ENCODE peak calls at places on chromosomes 3 and 15, in seven cellular contexts. One of them, this sample, is unnamed.

GRCh38 chr15:81480645-81481053 is 106.6 kb upstream of the TMC3 start:
- DNase-seq in H9: peak
- DNase-seq in left lung: no peak
- DNase-seq in K562: peak
- DNase-seq in pancreas: no peak
- DNase-seq in IMR-90: peak
- DNase-seq in transverse colon: no peak
- DNase-seq in this sample: peak

GRCh38 chr3:47781326-47781684 is 388 bp downstream of the SMARCC1 start:
- DNase-seq in H9: peak
- DNase-seq in left lung: peak
- DNase-seq in K562: peak
- DNase-seq in pancreas: peak
- DNase-seq in IMR-90: no peak
- DNase-seq in transverse colon: peak
- DNase-seq in this sample: peak

GRCh38 chr3:57838627-57839026 is 82.5 kb downstream of the SLMAP start:
- DNase-seq in H9: no peak
- DNase-seq in left lung: no peak
- DNase-seq in K562: no peak
- DNase-seq in pancreas: no peak
- DNase-seq in IMR-90: no peak
- DNase-seq in transverse colon: no peak
- DNase-seq in this sample: no peak

GRCh38 chr15:65829150-65829764 is 37.2 kb upstream of the DENND4A start:
- DNase-seq in H9: no peak
- DNase-seq in left lung: no peak
- DNase-seq in K562: peak
- DNase-seq in pancreas: no peak
- DNase-seq in IMR-90: peak
- DNase-seq in transverse colon: no peak
- DNase-seq in this sample: no peak

GRCh38 chr3:159829056-159829995 is 159.3 kb upstream of the IL12A start:
- DNase-seq in H9: no peak
- DNase-seq in left lung: peak
- DNase-seq in K562: no peak
- DNase-seq in pancreas: peak
- DNase-seq in IMR-90: peak
- DNase-seq in transverse colon: peak
- DNase-seq in this sample: no peak

GRCh38 chr3:130656627-130657026 is 90.0 kb downstream of the PIK3R4 start:
- DNase-seq in H9: no peak
- DNase-seq in left lung: no peak
- DNase-seq in K562: no peak
- DNase-seq in pancreas: peak
- DNase-seq in IMR-90: no peak
- DNase-seq in transverse colon: no peak
- DNase-seq in this sample: no peak

GRCh38 chr3:113495035-113495434 is 19.9 kb downstream of the SPICE1 start:
- DNase-seq in H9: no peak
- DNase-seq in left lung: no peak
- DNase-seq in K562: no peak
- DNase-seq in pancreas: no peak
- DNase-seq in IMR-90: peak
- DNase-seq in transverse colon: peak
- DNase-seq in this sample: no peak

GRCh38 chr15:78682013-78682651 is 41.1 kb upstream of the CHRNB4 start:
- DNase-seq in H9: no peak
- DNase-seq in left lung: no peak
- DNase-seq in K562: no peak
- DNase-seq in pancreas: no peak
- DNase-seq in IMR-90: no peak
- DNase-seq in transverse colon: no peak
- DNase-seq in this sample: no peak

GRCh38 chr3:98786364-98786930 is 23.3 kb downstream of the ST3GAL6 start:
- DNase-seq in H9: no peak
- DNase-seq in left lung: no peak
- DNase-seq in K562: no peak
- DNase-seq in pancreas: no peak
- DNase-seq in IMR-90: no peak
- DNase-seq in transverse colon: no peak
- DNase-seq in this sample: no peak

GRCh38 chr3:118755402-118755801 is 279.2 kb downstream of the IGSF11 start:
- DNase-seq in H9: no peak
- DNase-seq in left lung: no peak
- DNase-seq in K562: no peak
- DNase-seq in pancreas: no peak
- DNase-seq in IMR-90: no peak
- DNase-seq in transverse colon: no peak
- DNase-seq in this sample: no peak

GRCh38 chr15:74157868-74158827 is 15.4 kb upstream of the ISLR start:
- DNase-seq in H9: no peak
- DNase-seq in left lung: no peak
- DNase-seq in K562: no peak
- DNase-seq in pancreas: no peak
- DNase-seq in IMR-90: no peak
- DNase-seq in transverse colon: no peak
- DNase-seq in this sample: no peak

GRCh38 chr3:149448331-149448831 is 26.1 kb upstream of the TM4SF4 start:
- DNase-seq in H9: no peak
- DNase-seq in left lung: no peak
- DNase-seq in K562: no peak
- DNase-seq in pancreas: no peak
- DNase-seq in IMR-90: peak
- DNase-seq in transverse colon: no peak
- DNase-seq in this sample: no peak

GRCh38 chr3:58164916-58165821 is 45.6 kb downstream of the DNASE1L3 start:
- DNase-seq in H9: no peak
- DNase-seq in left lung: no peak
- DNase-seq in K562: no peak
- DNase-seq in pancreas: peak
- DNase-seq in IMR-90: no peak
- DNase-seq in transverse colon: no peak
- DNase-seq in this sample: peak

GRCh38 chr3:88019024-88019423 is 39.8 kb downstream of the CGGBP1 start:
- DNase-seq in H9: no peak
- DNase-seq in left lung: no peak
- DNase-seq in K562: no peak
- DNase-seq in pancreas: no peak
- DNase-seq in IMR-90: no peak
- DNase-seq in transverse colon: no peak
- DNase-seq in this sample: no peak

DNA sequence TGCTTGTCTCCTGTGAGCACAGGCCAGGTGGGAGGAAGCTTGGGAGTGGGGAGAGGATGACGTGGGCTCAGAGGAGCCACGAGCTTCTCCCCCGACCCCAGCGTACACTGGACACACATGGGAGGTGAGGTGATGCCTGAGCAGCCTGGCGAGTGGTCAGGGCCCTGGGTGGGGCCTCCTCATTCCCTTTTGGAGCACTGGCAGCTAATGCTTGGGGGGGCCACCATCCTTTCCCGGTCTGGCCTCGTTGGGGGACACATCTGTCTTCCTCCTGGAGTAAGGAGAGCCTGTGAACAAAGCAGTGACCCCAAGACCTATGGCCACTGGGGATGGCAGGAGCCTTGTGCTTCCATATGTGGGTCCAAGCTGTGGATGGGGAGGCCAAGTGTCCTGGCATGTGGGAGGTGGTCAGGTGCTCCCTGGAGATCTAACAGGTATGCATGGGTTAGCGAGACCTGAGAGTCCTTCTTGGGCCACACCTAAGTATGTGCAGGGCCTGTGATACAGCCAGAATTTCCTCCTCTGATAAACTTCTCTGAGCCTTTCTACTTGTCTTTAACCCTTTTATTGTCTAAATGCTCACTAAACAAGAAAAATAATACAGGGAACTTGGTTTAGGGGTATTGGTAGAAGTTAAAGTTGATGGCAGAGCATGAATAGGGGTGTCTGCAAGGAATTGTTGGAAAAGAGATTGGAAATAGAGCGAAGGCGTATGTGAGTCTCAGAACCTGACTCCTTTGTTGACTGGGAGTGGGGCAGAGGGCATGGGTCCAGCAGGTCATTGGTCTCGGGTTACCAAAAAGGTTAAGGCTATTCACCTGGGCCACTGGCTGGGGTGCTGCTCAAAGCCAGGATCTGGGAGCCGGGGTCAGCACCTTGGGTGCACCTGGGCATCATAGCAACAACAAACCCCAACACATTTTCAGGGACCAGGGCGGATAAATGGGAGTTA is 9.6 kb downstream of the KLF13 start:
- DNase-seq in H9: no peak
- DNase-seq in left lung: peak
- DNase-seq in K562: no peak
- DNase-seq in pancreas: peak
- DNase-seq in IMR-90: no peak
- DNase-seq in transverse colon: peak
- DNase-seq in this sample: peak
- H3K27ac ChIP-seq in H9: no peak
- H3K27ac ChIP-seq in left lung: peak
- H3K27ac ChIP-seq in K562: no peak
- H3K27ac ChIP-seq in pancreas: peak
- H3K27ac ChIP-seq in IMR-90: no peak
- H3K27ac ChIP-seq in transverse colon: peak
- H3K27ac ChIP-seq in this sample: peak

DNA sequence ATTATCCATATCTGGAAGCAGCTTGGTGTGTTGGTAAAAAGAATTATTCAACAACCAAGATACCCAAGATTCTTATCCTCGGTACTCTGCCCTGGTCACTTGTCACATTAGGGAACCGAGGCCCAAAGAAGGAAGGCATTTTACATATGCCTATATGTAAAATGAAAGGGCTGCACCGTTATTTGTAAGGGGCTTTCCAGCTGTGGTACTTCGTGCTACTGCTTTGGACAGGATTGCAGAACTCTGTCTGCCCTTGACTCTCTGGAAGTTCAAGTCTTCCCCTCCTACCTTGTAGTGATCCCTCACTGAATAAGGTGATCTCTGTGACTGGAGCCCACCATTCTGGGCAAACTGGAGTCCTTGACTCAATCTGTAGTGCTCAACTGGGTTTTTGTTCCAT is 198.9 kb upstream of the TOPAZ1 start:
- DNase-seq in H9: no peak
- DNase-seq in left lung: no peak
- DNase-seq in K562: no peak
- DNase-seq in pancreas: no peak
- DNase-seq in IMR-90: no peak
- DNase-seq in transverse colon: no peak
- DNase-seq in this sample: no peak
- H3K27ac ChIP-seq in H9: no peak
- H3K27ac ChIP-seq in left lung: no peak
- H3K27ac ChIP-seq in K562: no peak
- H3K27ac ChIP-seq in pancreas: no peak
- H3K27ac ChIP-seq in IMR-90: no peak
- H3K27ac ChIP-seq in transverse colon: no peak
- H3K27ac ChIP-seq in this sample: no peak

GRCh38 chr15:69491051-69491505 is 38.5 kb downstream of the RPLP1 start:
- DNase-seq in H9: no peak
- DNase-seq in left lung: no peak
- DNase-seq in K562: no peak
- DNase-seq in pancreas: no peak
- DNase-seq in IMR-90: no peak
- DNase-seq in transverse colon: no peak
- DNase-seq in this sample: no peak
- H3K27ac ChIP-seq in H9: no peak
- H3K27ac ChIP-seq in left lung: no peak
- H3K27ac ChIP-seq in K562: no peak
- H3K27ac ChIP-seq in pancreas: no peak
- H3K27ac ChIP-seq in IMR-90: no peak
- H3K27ac ChIP-seq in transverse colon: no peak
- H3K27ac ChIP-seq in this sample: no peak

GRCh38 chr3:128482857-128483656 is 9.9 kb downstream of the GATA2 start:
- DNase-seq in H9: peak
- DNase-seq in left lung: no peak
- DNase-seq in K562: peak
- DNase-seq in pancreas: no peak
- DNase-seq in IMR-90: peak
- DNase-seq in transverse colon: no peak
- DNase-seq in this sample: no peak
- H3K27ac ChIP-seq in H9: no peak
- H3K27ac ChIP-seq in left lung: peak
- H3K27ac ChIP-seq in K562: peak
- H3K27ac ChIP-seq in pancreas: no peak
- H3K27ac ChIP-seq in IMR-90: peak
- H3K27ac ChIP-seq in transverse colon: peak
- H3K27ac ChIP-seq in this sample: no peak

GRCh38 chr15:60648928-60649679 is 170.2 kb upstream of the ICE2 start:
- DNase-seq in H9: no peak
- DNase-seq in left lung: peak
- DNase-seq in K562: no peak
- DNase-seq in pancreas: no peak
- DNase-seq in IMR-90: no peak
- DNase-seq in transverse colon: no peak
- DNase-seq in this sample: no peak
- H3K27ac ChIP-seq in H9: no peak
- H3K27ac ChIP-seq in left lung: peak
- H3K27ac ChIP-seq in K562: no peak
- H3K27ac ChIP-seq in pancreas: no peak
- H3K27ac ChIP-seq in IMR-90: no peak
- H3K27ac ChIP-seq in transverse colon: no peak
- H3K27ac ChIP-seq in this sample: no peak

GRCh38 chr3:46778101-46778500 is 60.4 kb upstream of the PRSS50 start:
- DNase-seq in H9: no peak
- DNase-seq in left lung: no peak
- DNase-seq in K562: no peak
- DNase-seq in pancreas: no peak
- DNase-seq in IMR-90: no peak
- DNase-seq in transverse colon: no peak
- DNase-seq in this sample: no peak
- H3K27ac ChIP-seq in H9: no peak
- H3K27ac ChIP-seq in left lung: no peak
- H3K27ac ChIP-seq in K562: no peak
- H3K27ac ChIP-seq in pancreas: no peak
- H3K27ac ChIP-seq in IMR-90: no peak
- H3K27ac ChIP-seq in transverse colon: no peak
- H3K27ac ChIP-seq in this sample: no peak

GRCh38 chr3:72336821-72337479 is 511.3 kb downstream of the SHQ1 start:
- DNase-seq in H9: peak
- DNase-seq in left lung: peak
- DNase-seq in K562: peak
- DNase-seq in pancreas: no peak
- DNase-seq in IMR-90: peak
- DNase-seq in transverse colon: peak
- DNase-seq in this sample: peak
- H3K27ac ChIP-seq in H9: no peak
- H3K27ac ChIP-seq in left lung: no peak
- H3K27ac ChIP-seq in K562: peak
- H3K27ac ChIP-seq in pancreas: no peak
- H3K27ac ChIP-seq in IMR-90: no peak
- H3K27ac ChIP-seq in transverse colon: peak
- H3K27ac ChIP-seq in this sample: no peak

DNA sequence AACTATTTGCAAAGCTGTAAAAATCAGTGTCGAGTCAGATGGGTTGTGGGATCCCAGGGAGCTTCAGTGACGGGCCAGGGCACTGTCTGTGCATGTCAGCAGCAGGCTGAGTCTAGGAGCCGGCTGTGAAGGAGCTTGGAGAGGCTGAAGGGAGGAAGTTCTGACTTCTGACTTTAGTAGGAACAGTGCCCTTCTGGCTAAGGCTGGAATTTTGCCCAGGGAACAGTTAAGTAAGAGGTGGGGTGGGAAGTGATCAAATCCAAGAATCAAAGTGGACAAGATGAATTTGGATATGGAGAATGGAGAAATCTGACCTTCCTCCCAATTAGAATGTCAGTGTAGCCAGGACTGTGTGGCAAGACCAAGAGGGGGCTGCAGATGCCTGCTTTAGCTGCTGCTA is 77.9 kb downstream of the ABHD5 start:
- DNase-seq in H9: no peak
- DNase-seq in left lung: peak
- DNase-seq in K562: no peak
- DNase-seq in pancreas: no peak
- DNase-seq in IMR-90: peak
- DNase-seq in transverse colon: peak
- DNase-seq in this sample: no peak
- H3K27ac ChIP-seq in H9: no peak
- H3K27ac ChIP-seq in left lung: peak
- H3K27ac ChIP-seq in K562: no peak
- H3K27ac ChIP-seq in pancreas: no peak
- H3K27ac ChIP-seq in IMR-90: peak
- H3K27ac ChIP-seq in transverse colon: peak
- H3K27ac ChIP-seq in this sample: no peak

This sample was measured in ovary.